ENCODE peak calls at places on chromosomes 1 and 21, in six cellular contexts. V is mucosa of descending colon, J is bronchial epithelial cell, P is endothelial cell, X is cardiac fibroblast, K is osteoblast. H is an unnamed sample.

GRCh38 chr1:5514519-5515183 is 477.6 kb downstream of the NPHP4 start:
- DNase-seq in V (peak), J (peak), P (peak), X (peak), K (peak), H (peak)

GRCh38 chr1:154527192-154527591 is 25.0 kb upstream of the SHE start:
- DNase-seq in V (no peak), J (no peak), P (no peak), X (no peak), K (no peak), H (no peak)

GRCh38 chr1:172483448-172483847 is 39.6 kb upstream of the PIGC start:
- DNase-seq in V (no peak), J (no peak), P (no peak), X (no peak), K (no peak), H (no peak)

GRCh38 chr1:25017436-25018109 is 87.5 kb upstream of the RUNX3 start:
- DNase-seq in V (no peak), J (no peak), P (no peak), X (no peak), K (no peak), H (peak)

GRCh38 chr1:85366391-85366790 is 90.0 kb upstream of the BCL10 start:
- DNase-seq in V (no peak), J (peak), P (no peak), X (peak), K (peak), H (peak)

GRCh38 chr1:202965441-202965821 is 1.6 kb downstream of the CYB5R1 start:
- DNase-seq in V (no peak), J (peak), P (no peak), X (no peak), K (no peak), H (peak)

GRCh38 chr1:180360333-180361075 is 130.4 kb downstream of the LHX4 start:
- DNase-seq in V (no peak), J (peak), P (no peak), X (peak), K (no peak), H (peak)

GRCh38 chr1:15051898-15052528 is 101.5 kb upstream of the TMEM51 start:
- DNase-seq in V (no peak), J (peak), P (no peak), X (no peak), K (peak), H (no peak)

GRCh38 chr1:165397945-165398344 is 41.4 kb upstream of the LMX1A start:
- DNase-seq in V (no peak), J (peak), P (peak), X (peak), K (peak), H (peak)

GRCh38 chr1:117820096-117820495 is 109.3 kb downstream of the GDAP2 start:
- DNase-seq in V (no peak), J (no peak), P (no peak), X (no peak), K (no peak), H (no peak)

GRCh38 chr1:228337711-228338520 is 68.7 kb downstream of the TRIM11 start:
- DNase-seq in V (peak), J (no peak), P (no peak), X (no peak), K (peak), H (no peak)

GRCh38 chr1:147494998-147495580 is 46.2 kb upstream of the BCL9 start:
- DNase-seq in V (peak), J (peak), P (peak), X (peak), K (no peak), H (peak)

GRCh38 chr1:16163882-16164820 is 8.3 kb upstream of the EPHA2 start:
- DNase-seq in V (no peak), J (peak), P (no peak), X (peak), K (peak), H (peak)

GRCh38 chr1:117061986-117062415 is 1.9 kb downstream of the TTF2 start:
- DNase-seq in V (no peak), J (peak), P (no peak), X (peak), K (peak), H (peak)

GRCh38 chr1:119253366-119253765 is 112.9 kb upstream of the WARS2 start:
- DNase-seq in V (no peak), J (peak), P (no peak), X (peak), K (peak), H (peak)

GRCh38 chr1:218674280-218674773 is 329.2 kb downstream of the TGFB2 start:
- DNase-seq in V (no peak), J (peak), P (peak), X (peak), K (peak), H (no peak)

GRCh38 chr21:41680444-41681335 is 86.2 kb downstream of the RIPK4 start:
- DNase-seq in V (no peak), J (no peak), P (no peak), X (no peak), K (no peak), H (no peak)

GRCh38 chr1:94094466-94095111 is 26.4 kb downstream of the ABCA4 start:
- DNase-seq in V (peak), J (no peak), P (no peak), X (peak), K (no peak), H (no peak)

GRCh38 chr21:28867401-28867800 is 125.3 kb downstream of the LTN1 start:
- DNase-seq in V (no peak), J (peak), P (no peak), X (peak), K (peak), H (no peak)

GRCh38 chr21:42837421-42838211 is 41.7 kb downstream of the WDR4 start:
- DNase-seq in V (no peak), J (no peak), P (no peak), X (no peak), K (peak), H (no peak)

GRCh38 chr1:91783423-91784162 is 102.4 kb downstream of the TGFBR3 start:
- DNase-seq in V (no peak), J (no peak), P (no peak), X (peak), K (no peak), H (no peak)

GRCh38 chr1:147580200-147580557 is 38.9 kb downstream of the BCL9 start:
- DNase-seq in V (no peak), J (no peak), P (no peak), X (peak), K (no peak), H (peak)

GRCh38 chr1:27575861-27576331 is 28.0 kb downstream of the AHDC1 start:
- DNase-seq in V (peak), J (peak), P (peak), X (peak), K (peak), H (peak)

GRCh38 chr1:40868051-40868723 is 6.0 kb upstream of the CITED4 start:
- DNase-seq in V (no peak), J (peak), P (no peak), X (peak), K (no peak), H (peak)

GRCh38 chr1:8317647-8318360 is at the start of gene SLC45A1:
- DNase-seq in V (peak), J (peak), P (peak), X (peak), K (peak), H (peak)

GRCh38 chr1:168629466-168629865 is 53.1 kb downstream of the XCL1 start:
- DNase-seq in V (no peak), J (peak), P (no peak), X (no peak), K (no peak), H (no peak)

GRCh38 chr21:46064870-46065214 is 33.1 kb upstream of the COL6A2 start:
- DNase-seq in V (peak), J (no peak), P (no peak), X (no peak), K (no peak), H (no peak)

GRCh38 chr1:186985889-186986491 is 157.2 kb downstream of the PLA2G4A start:
- DNase-seq in V (no peak), J (peak), P (peak), X (peak), K (no peak), H (peak)

GRCh38 chr21:32483293-32483595 is 70.7 kb downstream of the EVA1C start:
- DNase-seq in V (no peak), J (no peak), P (no peak), X (no peak), K (no peak), H (no peak)

GRCh38 chr1:41255978-41256377 is 13.9 kb upstream of the SCMH1 start:
- DNase-seq in V (no peak), J (peak), P (no peak), X (peak), K (no peak), H (peak)

GRCh38 chr1:109784551-109785252 is 21.0 kb upstream of the EPS8L3 start:
- DNase-seq in V (no peak), J (no peak), P (no peak), X (no peak), K (peak), H (no peak)

GRCh38 chr1:240031009-240031408 is 60.7 kb upstream of the FMN2 start:
- DNase-seq in V (no peak), J (peak), P (no peak), X (peak), K (peak), H (peak)

GRCh38 chr1:233865902-233866301 is 38.6 kb upstream of the SLC35F3 start:
- DNase-seq in V (no peak), J (peak), P (no peak), X (no peak), K (no peak), H (no peak)

GRCh38 chr1:233863901-233864545 is 40.5 kb upstream of the SLC35F3 start:
- DNase-seq in V (no peak), J (no peak), P (no peak), X (no peak), K (no peak), H (no peak)

GRCh38 chr1:233867028-233867427 is 37.4 kb upstream of the SLC35F3 start:
- DNase-seq in V (no peak), J (no peak), P (no peak), X (no peak), K (no peak), H (no peak)

GRCh38 chr1:233864578-233864977 is 39.9 kb upstream of the SLC35F3 start:
- DNase-seq in V (no peak), J (no peak), P (no peak), X (no peak), K (no peak), H (no peak)

DNA sequence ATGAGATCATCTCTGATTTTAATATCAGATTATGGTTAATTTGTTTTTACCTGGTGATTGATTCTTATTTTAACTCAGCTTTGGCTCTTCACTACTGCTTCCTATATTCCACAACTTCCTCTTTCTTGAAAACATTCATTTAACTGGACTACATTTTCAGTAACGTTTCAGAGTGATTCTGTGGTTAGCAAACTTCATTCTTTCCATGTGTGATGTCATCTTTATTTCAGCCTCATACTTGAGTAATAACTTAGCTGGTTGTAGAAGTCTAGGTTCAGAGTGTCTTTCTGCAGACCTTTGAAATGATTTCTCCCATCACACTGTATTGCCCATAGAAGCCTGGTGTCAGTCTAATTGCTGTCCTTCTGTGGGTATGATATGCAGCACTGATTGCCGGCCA is 36.0 kb upstream of the SLC35F3 start:
- DNase-seq in V (no peak), J (peak), P (no peak), X (no peak), K (no peak), H (no peak)
- TF ChIP-seq CTCF in V (no peak), J (no peak), P (no peak), X (no peak), K (no peak), H (no peak)

GRCh38 chr1:32107742-32108661 is at the start of gene KPNA6:
- DNase-seq in V (peak), J (peak), P (peak), X (peak), K (peak), H (peak)
- TF ChIP-seq CTCF in V (no peak), J (peak), P (no peak), X (no peak), K (no peak), H (no peak)

GRCh38 chr21:38716088-38716487 is 89.6 kb upstream of the ETS2 start:
- DNase-seq in V (no peak), J (no peak), P (no peak), X (no peak), K (peak), H (no peak)

GRCh38 chr21:38716942-38717341 is 88.8 kb upstream of the ETS2 start:
- DNase-seq in V (no peak), J (peak), P (no peak), X (no peak), K (peak), H (peak)

GRCh38 chr21:38714998-38715397 is 90.7 kb upstream of the ETS2 start:
- DNase-seq in V (no peak), J (peak), P (no peak), X (no peak), K (no peak), H (peak)

GRCh38 chr21:38712076-38712475 is 93.7 kb upstream of the ETS2 start:
- DNase-seq in V (peak), J (peak), P (peak), X (peak), K (peak), H (peak)
- TF ChIP-seq CTCF in V (peak), J (peak), P (no peak), X (peak), K (peak), H (peak)

DNA sequence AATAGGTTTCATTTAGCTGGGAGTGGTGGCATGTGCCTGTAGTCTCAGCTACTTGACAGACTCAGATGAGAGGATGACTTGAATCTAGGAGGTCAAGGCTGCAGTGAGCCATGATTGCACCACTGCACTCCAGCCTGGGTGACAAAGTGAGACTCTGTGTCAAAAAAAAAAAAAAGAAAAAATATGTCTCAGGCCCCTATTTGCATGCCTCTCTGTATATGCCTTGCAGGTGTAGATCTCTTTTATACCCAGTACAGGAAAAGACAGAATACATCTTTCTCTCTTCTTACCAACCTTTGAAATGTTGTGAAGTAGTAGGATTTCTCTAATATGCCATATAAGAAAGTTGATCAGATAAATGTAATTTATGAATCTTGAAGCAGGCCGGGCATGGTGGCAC is 6.4 kb downstream of the CNR2 start:
- DNase-seq in V (no peak), J (no peak), P (no peak), X (no peak), K (no peak), H (no peak)
- TF ChIP-seq CTCF in V (no peak), J (no peak), P (no peak), X (no peak), K (no peak), H (no peak)

GRCh38 chr1:233424727-233425222 is 97.3 kb downstream of the MAP3K21 start:
- DNase-seq in V (no peak), J (peak), P (no peak), X (no peak), K (no peak), H (peak)
- TF ChIP-seq CTCF in V (no peak), J (no peak), P (peak), X (no peak), K (no peak), H (peak)

H was measured in MCF 10A.